ENCODE peak calls at places on chromosomes 11 and 22, in five cellular contexts. One of them, this sample, is unnamed.

GRCh38 chr11:36311926-36312592 is 16.0 kb downstream of the PRR5L start:
- DNase-seq in T-cell: no peak
- DNase-seq in activated CD4-positive, alpha-beta T cell treated with anti-CD3 and anti-CD28 coated beads for 24 hours: no peak
- DNase-seq in colonic mucosa: no peak
- DNase-seq in fibroblast of lung: no peak
- DNase-seq in this sample: no peak

GRCh38 chr22:24435861-24436351 is 8.5 kb downstream of the ADORA2A start:
- DNase-seq in T-cell: no peak
- DNase-seq in activated CD4-positive, alpha-beta T cell treated with anti-CD3 and anti-CD28 coated beads for 24 hours: no peak
- DNase-seq in colonic mucosa: no peak
- DNase-seq in fibroblast of lung: no peak
- DNase-seq in this sample: no peak

GRCh38 chr11:124812876-124813275 is 12.7 kb upstream of the MSANTD2 start:
- DNase-seq in T-cell: no peak
- DNase-seq in activated CD4-positive, alpha-beta T cell treated with anti-CD3 and anti-CD28 coated beads for 24 hours: no peak
- DNase-seq in colonic mucosa: no peak
- DNase-seq in fibroblast of lung: no peak
- DNase-seq in this sample: no peak

GRCh38 chr11:3880724-3881123 is 25.3 kb downstream of the STIM1 start:
- DNase-seq in T-cell: no peak
- DNase-seq in activated CD4-positive, alpha-beta T cell treated with anti-CD3 and anti-CD28 coated beads for 24 hours: no peak
- DNase-seq in colonic mucosa: no peak
- DNase-seq in fibroblast of lung: no peak
- DNase-seq in this sample: no peak

GRCh38 chr11:129947474-129947873 is 52.1 kb upstream of the NFRKB start:
- DNase-seq in T-cell: no peak
- DNase-seq in activated CD4-positive, alpha-beta T cell treated with anti-CD3 and anti-CD28 coated beads for 24 hours: no peak
- DNase-seq in colonic mucosa: no peak
- DNase-seq in fibroblast of lung: no peak
- DNase-seq in this sample: no peak

GRCh38 chr11:34405079-34405858 is 33.5 kb upstream of the CAT start:
- DNase-seq in T-cell: no peak
- DNase-seq in activated CD4-positive, alpha-beta T cell treated with anti-CD3 and anti-CD28 coated beads for 24 hours: no peak
- DNase-seq in colonic mucosa: no peak
- DNase-seq in fibroblast of lung: peak
- DNase-seq in this sample: no peak

GRCh38 chr11:120562806-120563425 is 51.4 kb downstream of the GRIK4 start:
- DNase-seq in T-cell: no peak
- DNase-seq in activated CD4-positive, alpha-beta T cell treated with anti-CD3 and anti-CD28 coated beads for 24 hours: no peak
- DNase-seq in colonic mucosa: no peak
- DNase-seq in fibroblast of lung: no peak
- DNase-seq in this sample: no peak

GRCh38 chr11:3000032-3000961 is 8.2 kb upstream of the NAP1L4 start:
- DNase-seq in T-cell: no peak
- DNase-seq in activated CD4-positive, alpha-beta T cell treated with anti-CD3 and anti-CD28 coated beads for 24 hours: no peak
- DNase-seq in colonic mucosa: no peak
- DNase-seq in fibroblast of lung: peak
- DNase-seq in this sample: no peak

GRCh38 chr11:71525938-71526495 is 1.1 kb upstream of the KRTAP5-7 start:
- DNase-seq in T-cell: no peak
- DNase-seq in activated CD4-positive, alpha-beta T cell treated with anti-CD3 and anti-CD28 coated beads for 24 hours: no peak
- DNase-seq in colonic mucosa: no peak
- DNase-seq in fibroblast of lung: no peak
- DNase-seq in this sample: no peak

GRCh38 chr11:19714387-19715363 is 2.0 kb downstream of the NAV2 start:
- DNase-seq in T-cell: no peak
- DNase-seq in activated CD4-positive, alpha-beta T cell treated with anti-CD3 and anti-CD28 coated beads for 24 hours: no peak
- DNase-seq in colonic mucosa: no peak
- DNase-seq in fibroblast of lung: peak
- DNase-seq in this sample: no peak

GRCh38 chr22:46942816-46943783 is 180.7 kb downstream of the TBC1D22A start:
- DNase-seq in T-cell: no peak
- DNase-seq in activated CD4-positive, alpha-beta T cell treated with anti-CD3 and anti-CD28 coated beads for 24 hours: no peak
- DNase-seq in colonic mucosa: peak
- DNase-seq in fibroblast of lung: no peak
- DNase-seq in this sample: no peak

GRCh38 chr11:103091810-103092524 is at the start of gene DCUN1D5:
- DNase-seq in T-cell: peak
- DNase-seq in activated CD4-positive, alpha-beta T cell treated with anti-CD3 and anti-CD28 coated beads for 24 hours: peak
- DNase-seq in colonic mucosa: peak
- DNase-seq in fibroblast of lung: peak
- DNase-seq in this sample: peak

GRCh38 chr11:128658499-128658898 is 35.4 kb upstream of the FLI1 start:
- DNase-seq in T-cell: no peak
- DNase-seq in activated CD4-positive, alpha-beta T cell treated with anti-CD3 and anti-CD28 coated beads for 24 hours: no peak
- DNase-seq in colonic mucosa: no peak
- DNase-seq in fibroblast of lung: no peak
- DNase-seq in this sample: no peak

GRCh38 chr22:26648761-26649363 is 8.5 kb upstream of the MIAT start:
- DNase-seq in T-cell: no peak
- DNase-seq in activated CD4-positive, alpha-beta T cell treated with anti-CD3 and anti-CD28 coated beads for 24 hours: no peak
- DNase-seq in colonic mucosa: no peak
- DNase-seq in fibroblast of lung: no peak
- DNase-seq in this sample: no peak

GRCh38 chr11:44343778-44344424 is 34.0 kb upstream of the ALX4 start:
- DNase-seq in T-cell: no peak
- DNase-seq in activated CD4-positive, alpha-beta T cell treated with anti-CD3 and anti-CD28 coated beads for 24 hours: no peak
- DNase-seq in colonic mucosa: no peak
- DNase-seq in fibroblast of lung: no peak
- DNase-seq in this sample: no peak

GRCh38 chr11:61855939-61856730 is 28.0 kb downstream of the FADS2 start:
- DNase-seq in T-cell: no peak
- DNase-seq in activated CD4-positive, alpha-beta T cell treated with anti-CD3 and anti-CD28 coated beads for 24 hours: no peak
- DNase-seq in colonic mucosa: no peak
- DNase-seq in fibroblast of lung: no peak
- DNase-seq in this sample: no peak

GRCh38 chr11:92932023-92932422 is 37.4 kb upstream of the MTNR1B start:
- DNase-seq in T-cell: no peak
- DNase-seq in activated CD4-positive, alpha-beta T cell treated with anti-CD3 and anti-CD28 coated beads for 24 hours: no peak
- DNase-seq in colonic mucosa: no peak
- DNase-seq in fibroblast of lung: no peak
- DNase-seq in this sample: no peak

GRCh38 chr11:76166314-76166713 is 40.0 kb downstream of the WNT11 start:
- DNase-seq in T-cell: no peak
- DNase-seq in activated CD4-positive, alpha-beta T cell treated with anti-CD3 and anti-CD28 coated beads for 24 hours: no peak
- DNase-seq in colonic mucosa: no peak
- DNase-seq in fibroblast of lung: no peak
- DNase-seq in this sample: no peak

GRCh38 chr22:35301370-35301874 is 1.7 kb downstream of the TOM1 start:
- DNase-seq in T-cell: no peak
- DNase-seq in activated CD4-positive, alpha-beta T cell treated with anti-CD3 and anti-CD28 coated beads for 24 hours: no peak
- DNase-seq in colonic mucosa: no peak
- DNase-seq in fibroblast of lung: peak
- DNase-seq in this sample: no peak

GRCh38 chr22:17087176-17088131 is 2.7 kb downstream of the IL17RA start:
- DNase-seq in T-cell: peak
- DNase-seq in activated CD4-positive, alpha-beta T cell treated with anti-CD3 and anti-CD28 coated beads for 24 hours: no peak
- DNase-seq in colonic mucosa: no peak
- DNase-seq in fibroblast of lung: peak
- DNase-seq in this sample: peak

GRCh38 chr11:88480217-88480616 is 142.7 kb upstream of the CTSC start:
- DNase-seq in T-cell: no peak
- DNase-seq in activated CD4-positive, alpha-beta T cell treated with anti-CD3 and anti-CD28 coated beads for 24 hours: no peak
- DNase-seq in colonic mucosa: no peak
- DNase-seq in fibroblast of lung: peak
- DNase-seq in this sample: no peak

GRCh38 chr11:111455291-111456085 is 56.7 kb downstream of the BTG4 start:
- DNase-seq in T-cell: no peak
- DNase-seq in activated CD4-positive, alpha-beta T cell treated with anti-CD3 and anti-CD28 coated beads for 24 hours: no peak
- DNase-seq in colonic mucosa: no peak
- DNase-seq in fibroblast of lung: no peak
- DNase-seq in this sample: no peak

GRCh38 chr11:115502636-115503082 is 1.6 kb downstream of the CADM1 start:
- DNase-seq in T-cell: no peak
- DNase-seq in activated CD4-positive, alpha-beta T cell treated with anti-CD3 and anti-CD28 coated beads for 24 hours: no peak
- DNase-seq in colonic mucosa: no peak
- DNase-seq in fibroblast of lung: no peak
- DNase-seq in this sample: no peak

GRCh38 chr22:29073618-29074275 is 912 bp downstream of the KREMEN1 start:
- DNase-seq in T-cell: peak
- DNase-seq in activated CD4-positive, alpha-beta T cell treated with anti-CD3 and anti-CD28 coated beads for 24 hours: no peak
- DNase-seq in colonic mucosa: peak
- DNase-seq in fibroblast of lung: peak
- DNase-seq in this sample: no peak

GRCh38 chr11:2775626-2776350 is 76.0 kb upstream of the KCNQ1OT1 start:
- DNase-seq in T-cell: peak
- DNase-seq in activated CD4-positive, alpha-beta T cell treated with anti-CD3 and anti-CD28 coated beads for 24 hours: no peak
- DNase-seq in colonic mucosa: peak
- DNase-seq in fibroblast of lung: no peak
- DNase-seq in this sample: no peak

GRCh38 chr11:37946155-37946766 is 1348.2 kb upstream of the RAG2 start:
- DNase-seq in T-cell: no peak
- DNase-seq in activated CD4-positive, alpha-beta T cell treated with anti-CD3 and anti-CD28 coated beads for 24 hours: no peak
- DNase-seq in colonic mucosa: peak
- DNase-seq in fibroblast of lung: peak
- DNase-seq in this sample: no peak

GRCh38 chr11:134216816-134217215 is 7.0 kb downstream of the NCAPD3 start:
- DNase-seq in T-cell: no peak
- DNase-seq in activated CD4-positive, alpha-beta T cell treated with anti-CD3 and anti-CD28 coated beads for 24 hours: no peak
- DNase-seq in colonic mucosa: no peak
- DNase-seq in fibroblast of lung: no peak
- DNase-seq in this sample: no peak

GRCh38 chr11:70324354-70325115 is 54.0 kb downstream of the PPFIA1 start:
- DNase-seq in T-cell: no peak
- DNase-seq in activated CD4-positive, alpha-beta T cell treated with anti-CD3 and anti-CD28 coated beads for 24 hours: no peak
- DNase-seq in colonic mucosa: no peak
- DNase-seq in fibroblast of lung: no peak
- DNase-seq in this sample: no peak

GRCh38 chr22:37205046-37205445 is 7.2 kb downstream of the SSTR3 start:
- DNase-seq in T-cell: no peak
- DNase-seq in activated CD4-positive, alpha-beta T cell treated with anti-CD3 and anti-CD28 coated beads for 24 hours: no peak
- DNase-seq in colonic mucosa: no peak
- DNase-seq in fibroblast of lung: no peak
- DNase-seq in this sample: no peak

GRCh38 chr11:120336641-120337132 is 474 bp downstream of the ARHGEF12 start:
- DNase-seq in T-cell: peak
- DNase-seq in activated CD4-positive, alpha-beta T cell treated with anti-CD3 and anti-CD28 coated beads for 24 hours: no peak
- DNase-seq in colonic mucosa: peak
- DNase-seq in fibroblast of lung: peak
- DNase-seq in this sample: peak

GRCh38 chr11:17401316-17401715 is 12.9 kb upstream of the KCNJ11 start:
- DNase-seq in T-cell: no peak
- DNase-seq in activated CD4-positive, alpha-beta T cell treated with anti-CD3 and anti-CD28 coated beads for 24 hours: no peak
- DNase-seq in colonic mucosa: no peak
- DNase-seq in fibroblast of lung: no peak
- DNase-seq in this sample: no peak

GRCh38 chr11:65486570-65487466 is 12.0 kb upstream of the MALAT1 start:
- DNase-seq in T-cell: no peak
- DNase-seq in activated CD4-positive, alpha-beta T cell treated with anti-CD3 and anti-CD28 coated beads for 24 hours: no peak
- DNase-seq in colonic mucosa: peak
- DNase-seq in fibroblast of lung: no peak
- DNase-seq in this sample: no peak

GRCh38 chr11:126363706-126364245 is 8.3 kb downstream of the ST3GAL4 start:
- DNase-seq in T-cell: no peak
- DNase-seq in activated CD4-positive, alpha-beta T cell treated with anti-CD3 and anti-CD28 coated beads for 24 hours: no peak
- DNase-seq in colonic mucosa: no peak
- DNase-seq in fibroblast of lung: no peak
- DNase-seq in this sample: no peak

GRCh38 chr22:45278125-45278524 is 6.6 kb upstream of the UPK3A start:
- DNase-seq in T-cell: no peak
- DNase-seq in activated CD4-positive, alpha-beta T cell treated with anti-CD3 and anti-CD28 coated beads for 24 hours: no peak
- DNase-seq in colonic mucosa: no peak
- DNase-seq in fibroblast of lung: no peak
- DNase-seq in this sample: no peak

GRCh38 chr11:3088806-3089205 is 31.6 kb upstream of the CARS1 start:
- DNase-seq in T-cell: no peak
- DNase-seq in activated CD4-positive, alpha-beta T cell treated with anti-CD3 and anti-CD28 coated beads for 24 hours: no peak
- DNase-seq in colonic mucosa: no peak
- DNase-seq in fibroblast of lung: no peak
- DNase-seq in this sample: no peak

GRCh38 chr22:46064966-46065666 is 85.2 kb upstream of the PPARA start:
- DNase-seq in T-cell: no peak
- DNase-seq in activated CD4-positive, alpha-beta T cell treated with anti-CD3 and anti-CD28 coated beads for 24 hours: no peak
- DNase-seq in colonic mucosa: no peak
- DNase-seq in fibroblast of lung: peak
- DNase-seq in this sample: no peak

GRCh38 chr11:36564376-36565032 is 3.3 kb upstream of the RAG1 start:
- DNase-seq in T-cell: no peak
- DNase-seq in activated CD4-positive, alpha-beta T cell treated with anti-CD3 and anti-CD28 coated beads for 24 hours: peak
- DNase-seq in colonic mucosa: peak
- DNase-seq in fibroblast of lung: peak
- DNase-seq in this sample: peak

This sample was measured in central memory CD4-positive, alpha-beta T cell.